ENCODE peak calls at places on chromosome 6, in four cellular contexts. Q is fibroblast of lung, S is PC-9, C is GM23248. U is an unnamed sample.

GRCh38 chr6:39086294-39086693 is 28.7 kb downstream of the SAYSD1 start:
- DNase-seq in Q (no peak), S (no peak), C (no peak), U (no peak)

GRCh38 chr6:167758309-167759023 is 68.2 kb upstream of the AFDN start:
- DNase-seq in Q (no peak), S (no peak), C (no peak), U (no peak)

GRCh38 chr6:131807644-131808459 is at the start of gene ENPP1:
- DNase-seq in Q (peak; percentile 69), S (peak; percentile 59), C (peak; percentile 87), U (peak; percentile 71)

GRCh38 chr6:32177182-32177787 is 920 bp upstream of the RNF5 start:
- DNase-seq in Q (no peak), S (peak; percentile 48), C (no peak), U (no peak)

GRCh38 chr6:168968228-168968627 is 285.4 kb downstream of the THBS2 start:
- DNase-seq in Q (peak; percentile 91), S (no peak), C (peak; percentile 98), U (peak; percentile 44)

GRCh38 chr6:18720075-18720474 is 332.9 kb downstream of the RNF144B start:
- DNase-seq in Q (no peak), S (no peak), C (no peak), U (no peak)

GRCh38 chr6:13113956-13114593 is 214.3 kb downstream of the TBC1D7 start:
- DNase-seq in Q (peak; percentile 4), S (no peak), C (no peak), U (no peak)

GRCh38 chr6:34030831-34031566 is 114.9 kb downstream of the GRM4 start:
- DNase-seq in Q (no peak), S (no peak), C (no peak), U (no peak)

GRCh38 chr6:16267428-16268263 is 29.3 kb downstream of the GMPR start:
- DNase-seq in Q (no peak), S (no peak), C (no peak), U (no peak)

GRCh38 chr6:168007592-168008338 is 10.3 kb downstream of the KIF25 start:
- DNase-seq in Q (peak; percentile 100), S (peak; percentile 66), C (peak; percentile 96), U (peak; percentile 28)

GRCh38 chr6:111381126-111381525 is 101.9 kb downstream of the REV3L start:
- DNase-seq in Q (peak; percentile 20), S (no peak), C (peak; percentile 39), U (no peak)

GRCh38 chr6:156996265-156996664 is 219.1 kb downstream of the ARID1B start:
- DNase-seq in Q (no peak), S (no peak), C (no peak), U (no peak)

GRCh38 chr6:120384671-120385070 is 949.6 kb downstream of the TBC1D32 start:
- DNase-seq in Q (peak; percentile 62), S (no peak), C (peak; percentile 3), U (no peak)

GRCh38 chr6:127136786-127137185 is 18.3 kb downstream of the RSPO3 start:
- DNase-seq in Q (no peak), S (no peak), C (no peak), U (no peak)

GRCh38 chr6:1424306-1424927 is 35.0 kb downstream of the FOXF2 start:
- DNase-seq in Q (peak; percentile 43), S (peak; percentile 45), C (peak; percentile 86), U (peak; percentile 54)

GRCh38 chr6:35240838-35241801 is 18.4 kb upstream of the ZNF76 start:
- DNase-seq in Q (peak; percentile 19), S (peak; percentile 85), C (peak; percentile 63), U (peak; percentile 59)

GRCh38 chr6:5941188-5941587 is 65.5 kb downstream of the NRN1 start:
- DNase-seq in Q (peak; percentile 92), S (no peak), C (peak; percentile 85), U (no peak)

GRCh38 chr6:35058041-35058675 is 83.0 kb downstream of the TCP11 start:
- DNase-seq in Q (peak; percentile 63), S (no peak), C (peak; percentile 17), U (no peak)

GRCh38 chr6:148416309-148416965 is 73.8 kb downstream of the SASH1 start:
- DNase-seq in Q (no peak), S (no peak), C (no peak), U (no peak)

GRCh38 chr6:160692369-160692959 is 9.6 kb upstream of the PLG start:
- DNase-seq in Q (no peak), S (no peak), C (peak; percentile 4), U (no peak)

GRCh38 chr6:109055771-109056235 is 38.8 kb downstream of the SESN1 start:
- DNase-seq in Q (peak; percentile 27), S (no peak), C (peak; percentile 78), U (no peak)

GRCh38 chr6:126432564-126432963 is 92.6 kb downstream of the CENPW start:
- DNase-seq in Q (no peak), S (no peak), C (no peak), U (no peak)

GRCh38 chr6:36642913-36643817 is 35.3 kb upstream of the CDKN1A start:
- DNase-seq in Q (peak; percentile 86), S (peak; percentile 56), C (peak; percentile 96), U (peak; percentile 88)

GRCh38 chr6:19999319-20000191 is 162.4 kb downstream of the ID4 start:
- DNase-seq in Q (no peak), S (no peak), C (peak; percentile 18), U (no peak)

GRCh38 chr6:111734068-111734825 is 128.6 kb upstream of the TRAF3IP2 start:
- DNase-seq in Q (peak; percentile 17), S (no peak), C (no peak), U (no peak)

GRCh38 chr6:138986578-138986977 is 1.5 kb downstream of the REPS1 start:
- DNase-seq in Q (peak; percentile 52), S (no peak), C (peak; percentile 42), U (peak; percentile 27)

GRCh38 chr6:26331809-26332226 is 33.2 kb upstream of the BTN3A2 start:
- DNase-seq in Q (no peak), S (no peak), C (peak; percentile 24), U (no peak)

GRCh38 chr6:34000281-34000680 is 145.6 kb downstream of the GRM4 start:
- DNase-seq in Q (no peak), S (no peak), C (no peak), U (no peak)

GRCh38 chr6:100456178-100456880 is 8.4 kb downstream of the SIM1 start:
- DNase-seq in Q (no peak), S (no peak), C (no peak), U (no peak)
- TF ChIP-seq EZH2 in Q (peak; percentile 38), S (no peak), C (no peak), U (no peak)

DNA sequence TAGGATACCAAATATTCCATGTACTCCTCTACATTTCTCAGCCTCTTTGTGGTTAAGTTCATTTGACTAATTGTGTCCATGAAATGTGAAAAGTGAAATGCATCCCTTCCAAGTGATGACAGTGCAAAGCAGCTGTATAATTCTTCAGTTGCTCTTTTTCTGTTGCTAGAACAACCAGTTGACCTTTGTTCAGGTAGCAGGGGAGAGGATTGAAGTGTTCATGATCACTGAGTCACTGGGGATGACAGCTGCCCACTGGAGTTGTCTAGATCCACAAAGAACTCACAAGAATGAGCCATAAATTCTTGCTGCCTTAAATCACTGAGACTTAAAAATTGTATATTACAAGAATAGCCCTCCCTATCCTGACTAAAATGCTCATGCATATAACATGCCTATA is 254.6 kb downstream of the EPHA7 start:
- DNase-seq in Q (peak; percentile 53), S (no peak), C (no peak), U (no peak)
- TF ChIP-seq EZH2 in Q (no peak), S (no peak), C (no peak), U (no peak)

DNA sequence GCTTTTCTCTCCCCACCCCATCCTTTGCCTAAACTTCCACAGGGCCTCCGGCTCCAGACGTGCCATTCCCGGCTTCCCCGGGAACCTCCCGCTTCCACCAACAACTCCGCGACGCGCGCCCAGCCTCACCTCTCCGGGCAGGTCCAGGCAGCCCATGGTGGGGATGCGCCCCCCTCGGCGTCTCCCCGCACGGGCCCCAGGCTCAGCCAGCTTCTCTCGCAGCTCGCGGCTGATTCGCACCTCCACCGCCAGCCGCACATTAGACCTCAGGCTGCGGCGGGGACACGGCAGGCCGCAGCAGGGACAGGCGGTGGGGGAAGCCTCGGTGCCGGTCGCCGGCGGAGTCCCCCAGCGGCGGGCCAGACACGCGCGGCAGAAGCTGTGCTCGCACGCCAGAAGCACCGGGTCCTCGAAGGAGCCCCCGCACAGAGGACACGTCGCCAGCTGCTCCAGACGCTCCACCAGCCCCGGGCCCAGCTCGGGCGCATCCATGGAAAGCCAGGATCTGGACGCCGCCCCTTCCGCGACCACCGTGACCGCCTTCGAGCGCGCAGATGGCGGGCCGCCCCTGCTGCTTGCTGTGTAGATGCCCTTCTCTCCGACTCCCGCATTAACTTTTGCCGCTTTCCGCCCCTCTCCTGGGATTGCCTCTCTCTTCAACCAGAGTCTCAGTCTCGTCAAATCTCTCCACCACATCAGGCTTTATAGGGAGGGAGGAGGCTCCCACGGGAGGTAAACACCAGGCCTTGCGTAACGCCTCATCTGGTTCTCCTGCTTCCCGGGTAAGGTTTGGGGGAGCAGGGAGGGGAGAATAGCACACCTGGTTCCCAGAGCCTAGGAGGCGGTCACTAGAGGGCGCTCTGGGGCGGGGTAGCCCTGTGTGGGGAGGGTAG is at the start of gene RNF39:
- DNase-seq in Q (no peak), S (no peak), C (peak; percentile 29), U (peak; percentile 55)
- TF ChIP-seq EZH2 in Q (peak; percentile 97), S (no peak), C (peak; percentile 71), U (no peak)

GRCh38 chr6:84766796-84767590 is 2.6 kb upstream of the TBX18 start:
- DNase-seq in Q (no peak), S (no peak), C (no peak), U (no peak)

GRCh38 chr6:84770521-84770920 is 6.1 kb upstream of the TBX18 start:
- DNase-seq in Q (no peak), S (no peak), C (no peak), U (no peak)

GRCh38 chr6:84769247-84769646 is 4.8 kb upstream of the TBX18 start:
- DNase-seq in Q (no peak), S (no peak), C (peak; percentile 26), U (no peak)

GRCh38 chr6:84767591-84768201 is 3.3 kb upstream of the TBX18 start:
- DNase-seq in Q (no peak), S (no peak), C (no peak), U (no peak)

GRCh38 chr6:84768442-84769174 is 4.2 kb upstream of the TBX18 start:
- DNase-seq in Q (no peak), S (no peak), C (peak; percentile 73), U (no peak)
- TF ChIP-seq EZH2 in Q (no peak), S (no peak), C (peak; percentile 6), U (no peak)

GRCh38 chr6:146895101-146895771 is 296.5 kb downstream of the ADGB start:
- DNase-seq in Q (no peak), S (no peak), C (no peak), U (no peak)
- TF ChIP-seq EZH2 in Q (no peak), S (no peak), C (no peak), U (no peak)

GRCh38 chr6:41027251-41027650 is 11.8 kb downstream of the UNC5CL start:
- DNase-seq in Q (no peak), S (no peak), C (no peak), U (no peak)

GRCh38 chr6:41032830-41033229 is 6.2 kb downstream of the UNC5CL start:
- DNase-seq in Q (no peak), S (no peak), C (no peak), U (no peak)

GRCh38 chr6:41028618-41029486 is 10.2 kb downstream of the UNC5CL start:
- DNase-seq in Q (no peak), S (no peak), C (no peak), U (no peak)

GRCh38 chr6:41025966-41026365 is 13.1 kb downstream of the UNC5CL start:
- DNase-seq in Q (no peak), S (no peak), C (no peak), U (no peak)

GRCh38 chr6:41027799-41028617 is 11.0 kb downstream of the UNC5CL start:
- DNase-seq in Q (peak; percentile 64), S (peak; percentile 84), C (peak; percentile 80), U (peak; percentile 47)
- TF ChIP-seq EZH2 in Q (no peak), S (no peak), C (no peak), U (no peak)

GRCh38 chr6:10421508-10422281 is 6.8 kb upstream of the TFAP2A start:
- DNase-seq in Q (no peak), S (no peak), C (no peak), U (no peak)
- TF ChIP-seq EZH2 in Q (peak; percentile 96), S (no peak), C (peak; percentile 68), U (peak; percentile 80)